ENCODE peak calls at places on chromosomes 4 and X, in nine cellular contexts. M, K, Z, G, D, N, F, T and O are unnamed samples.

GRCh38 chr4:33493231-33493630 is 2751.1 kb downstream of the ARAP2 start:
- DNase-seq in M (no peak), K (no peak), Z (no peak), G (no peak), D (no peak), N (no peak), F (no peak), T (no peak), O (no peak)

GRCh38 chr4:85637778-85638177 is 162.8 kb downstream of the ARHGAP24 start:
- DNase-seq in M (no peak), K (no peak), Z (no peak), G (no peak), D (no peak), N (no peak), F (no peak), T (no peak), O (no peak)

GRCh38 chr4:9765091-9765490 is 16.3 kb upstream of the DRD5 start:
- DNase-seq in M (no peak), K (peak), Z (no peak), G (no peak), D (no peak), N (peak), F (peak), T (peak), O (no peak)

GRCh38 chr4:90184560-90184959 is 57.4 kb downstream of the CCSER1 start:
- DNase-seq in M (no peak), K (no peak), Z (no peak), G (no peak), D (no peak), N (no peak), F (no peak), T (no peak), O (no peak)

GRCh38 chr4:80045831-80046230 is 27.2 kb downstream of the ANTXR2 start:
- DNase-seq in M (peak), K (peak), Z (no peak), G (no peak), D (no peak), N (no peak), F (no peak), T (no peak), O (no peak)

GRCh38 chr4:189046642-189047041 is 894.0 kb upstream of the FRG1 start:
- DNase-seq in M (no peak), K (peak), Z (no peak), G (no peak), D (no peak), N (no peak), F (no peak), T (no peak), O (no peak)

GRCh38 chr4:102862016-102862415 is 6.8 kb upstream of the CISD2 start:
- DNase-seq in M (no peak), K (no peak), Z (no peak), G (no peak), D (no peak), N (no peak), F (no peak), T (no peak), O (no peak)

GRCh38 chr4:34293459-34293858 is 1950.9 kb downstream of the ARAP2 start:
- DNase-seq in M (no peak), K (no peak), Z (no peak), G (no peak), D (no peak), N (no peak), F (no peak), T (no peak), O (no peak)

GRCh38 chr4:10673817-10674369 is 10.7 kb downstream of the CLNK start:
- DNase-seq in M (no peak), K (no peak), Z (no peak), G (no peak), D (no peak), N (no peak), F (no peak), T (no peak), O (no peak)

GRCh38 chrX:13131511-13132137 is 87.2 kb upstream of the FAM9C start:
- DNase-seq in M (no peak), K (no peak), Z (no peak), G (no peak), D (no peak), N (peak), F (no peak), T (no peak), O (no peak)

GRCh38 chrX:44012484-44013096 is 39.4 kb upstream of the NDP start:
- DNase-seq in M (peak), K (peak), Z (peak), G (peak), D (peak), N (no peak), F (no peak), T (no peak), O (no peak)

GRCh38 chrX:107646736-107647135 is 18.4 kb downstream of the PRPS1 start:
- DNase-seq in M (no peak), K (no peak), Z (no peak), G (no peak), D (no peak), N (no peak), F (no peak), T (no peak), O (no peak)

GRCh38 chrX:48818866-48819265 is 7.4 kb upstream of the ERAS start:
- DNase-seq in M (no peak), K (no peak), Z (no peak), G (no peak), D (no peak), N (no peak), F (no peak), T (no peak), O (no peak)

GRCh38 chr4:36277533-36277932 is 3.9 kb upstream of the DTHD1 start:
- DNase-seq in M (no peak), K (no peak), Z (no peak), G (no peak), D (no peak), N (no peak), F (no peak), T (no peak), O (no peak)

GRCh38 chr4:147683172-147683571 is 791 bp downstream of the PRMT9 start:
- DNase-seq in M (no peak), K (peak), Z (peak), G (no peak), D (no peak), N (peak), F (peak), T (peak), O (no peak)

GRCh38 chrX:24494544-24495113 is 29.5 kb downstream of the PDK3 start:
- DNase-seq in M (peak), K (peak), Z (peak), G (no peak), D (no peak), N (peak), F (peak), T (peak), O (no peak)

GRCh38 chrX:107712231-107713204 is 63.1 kb downstream of the TSC22D3 start:
- DNase-seq in M (no peak), K (peak), Z (peak), G (peak), D (no peak), N (no peak), F (no peak), T (no peak), O (no peak)

DNA sequence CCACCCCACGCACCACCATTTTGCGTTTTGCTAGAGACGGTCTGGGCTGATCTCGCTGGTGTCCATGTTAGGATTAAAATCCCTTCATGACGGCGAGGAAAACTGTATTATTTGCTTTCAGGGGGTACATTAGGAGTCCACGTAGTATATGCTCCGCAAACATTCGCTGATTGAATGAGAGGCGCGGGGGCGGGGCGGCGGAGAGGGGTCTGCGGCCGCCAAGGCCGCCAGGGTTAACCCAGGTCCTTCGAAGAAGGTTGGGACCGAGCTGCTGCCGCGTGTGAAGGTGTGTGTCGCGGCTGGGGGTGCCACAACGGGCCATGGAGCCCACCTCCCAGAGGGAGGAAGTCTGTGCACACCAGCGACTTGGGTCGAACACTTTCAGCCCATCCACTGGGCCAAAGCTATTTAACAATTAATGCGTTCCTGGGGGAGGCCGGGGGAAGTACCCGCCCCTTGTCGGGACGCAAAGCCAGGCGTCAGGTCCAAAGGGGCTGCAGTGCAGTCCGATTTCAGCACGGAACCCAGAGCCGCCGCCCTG is 6.4 kb upstream of the PITX2 start:
- DNase-seq in M (no peak), K (no peak), Z (no peak), G (no peak), D (no peak), N (no peak), F (no peak), T (no peak), O (no peak)
- H3K4me3 ChIP-seq in M (no peak), K (no peak), Z (no peak), G (no peak), D (no peak), N (no peak), F (no peak), T (no peak), O (no peak)

DNA sequence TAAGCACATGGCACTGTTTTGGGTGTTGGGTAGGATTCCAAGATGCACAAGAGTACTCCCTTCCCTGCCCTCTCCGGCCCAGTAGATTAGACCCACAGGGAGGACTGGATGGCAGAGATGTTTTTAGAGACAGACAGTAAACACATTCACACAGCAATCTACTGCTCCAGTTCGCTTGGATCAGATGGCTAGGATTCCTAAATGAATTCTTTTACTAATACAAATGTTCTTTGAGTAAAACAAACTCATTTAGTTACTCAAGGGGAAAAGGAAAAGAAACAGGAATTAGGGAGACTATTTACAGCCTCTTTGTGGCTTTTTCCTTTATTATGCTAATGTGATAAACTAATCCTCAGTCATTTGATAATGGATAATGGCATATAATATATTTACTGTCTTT is 5.9 kb downstream of the SNX25 start:
- DNase-seq in M (peak), K (peak), Z (no peak), G (no peak), D (no peak), N (no peak), F (peak), T (no peak), O (no peak)
- H3K4me3 ChIP-seq in M (no peak), K (peak), Z (no peak), G (no peak), D (no peak), N (no peak), F (no peak), T (no peak), O (no peak)

GRCh38 chrX:74923942-74924448 is 1.3 kb downstream of the NEXMIF start:
- DNase-seq in M (no peak), K (peak), Z (no peak), G (peak), D (no peak), N (no peak), F (peak), T (peak), O (no peak)
- H3K4me3 ChIP-seq in M (peak), K (no peak), Z (peak), G (peak), D (peak), N (peak), F (no peak), T (peak), O (peak)

GRCh38 chrX:21623778-21624501 is 34.2 kb downstream of the KLHL34 start:
- DNase-seq in M (no peak), K (no peak), Z (no peak), G (no peak), D (no peak), N (no peak), F (no peak), T (no peak), O (no peak)
- H3K4me3 ChIP-seq in M (no peak), K (no peak), Z (no peak), G (no peak), D (no peak), N (no peak), F (no peak), T (no peak), O (no peak)

GRCh38 chrX:84186603-84187358 is 1.2 kb downstream of the RPS6KA6 start:
- DNase-seq in M (no peak), K (peak), Z (peak), G (no peak), D (no peak), N (no peak), F (no peak), T (peak), O (no peak)
- H3K4me3 ChIP-seq in M (peak), K (peak), Z (peak), G (peak), D (peak), N (no peak), F (no peak), T (peak), O (peak)

DNA sequence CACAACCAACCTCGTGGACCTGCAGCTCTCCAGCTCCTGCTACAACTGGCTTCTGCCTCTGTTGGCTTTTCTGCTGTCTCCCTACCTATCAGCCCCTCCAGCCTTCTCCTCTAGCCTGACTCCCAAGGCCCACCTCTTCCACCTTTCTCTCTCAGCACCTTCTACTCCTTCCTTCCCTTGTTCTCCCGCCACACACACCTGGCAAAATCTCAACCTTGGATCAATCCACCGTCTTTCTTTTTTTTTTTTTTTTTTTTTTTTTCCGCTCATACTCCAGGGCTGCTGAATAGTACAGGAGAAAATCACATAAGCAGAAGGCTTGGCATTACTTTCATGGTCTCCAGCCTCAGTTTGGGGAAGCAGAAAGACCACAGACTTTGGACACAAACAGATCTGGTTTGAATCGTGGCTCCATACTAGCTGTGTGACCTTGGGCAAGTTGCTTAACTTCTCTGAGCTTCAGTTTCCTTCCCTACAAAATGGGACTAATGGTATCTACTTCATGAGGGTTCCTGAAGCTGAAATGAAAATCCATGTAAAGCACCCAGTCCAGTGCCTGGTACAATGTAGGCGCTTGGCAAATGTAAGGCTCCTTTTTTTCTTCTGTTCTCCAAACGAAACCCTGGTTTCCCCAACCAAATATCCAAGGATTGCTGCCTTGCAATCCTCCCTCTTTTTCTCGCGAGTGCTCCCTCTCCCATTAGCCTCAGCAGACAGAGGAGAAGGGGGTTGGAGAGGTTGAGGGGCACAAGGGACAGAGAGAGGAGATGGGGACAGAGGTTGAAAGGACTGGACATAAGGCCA is 1.7 kb downstream of the FGD1 start:
- DNase-seq in M (no peak), K (peak), Z (no peak), G (no peak), D (no peak), N (no peak), F (no peak), T (no peak), O (no peak)
- H3K4me3 ChIP-seq in M (peak), K (peak), Z (peak), G (peak), D (peak), N (peak), F (peak), T (peak), O (peak)

GRCh38 chr4:155473420-155474095 is 96.8 kb upstream of the MAP9 start:
- DNase-seq in M (no peak), K (no peak), Z (no peak), G (no peak), D (no peak), N (no peak), F (no peak), T (no peak), O (no peak)

DNA sequence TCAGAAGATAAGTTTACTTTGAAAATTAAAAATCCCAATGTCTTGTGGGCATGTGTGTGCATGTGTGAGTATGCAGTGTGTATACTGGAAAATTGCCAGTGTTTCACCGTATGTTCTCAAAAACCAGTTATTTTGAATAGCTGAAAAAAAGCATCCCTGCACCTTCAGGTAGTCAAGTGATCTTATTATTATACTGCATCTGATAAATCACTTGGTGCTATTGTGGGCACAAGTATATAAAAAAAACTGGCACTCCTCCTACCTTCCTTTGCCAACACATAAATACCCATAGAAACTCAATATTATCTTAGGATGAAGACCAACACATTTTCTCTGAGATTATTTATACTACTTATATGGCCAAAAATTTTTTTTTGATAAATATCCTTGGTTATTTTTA is 91.5 kb upstream of the MAP9 start:
- DNase-seq in M (no peak), K (no peak), Z (no peak), G (no peak), D (no peak), N (no peak), F (no peak), T (no peak), O (no peak)
- H3K4me3 ChIP-seq in M (no peak), K (no peak), Z (no peak), G (no peak), D (no peak), N (no peak), F (no peak), T (no peak), O (no peak)

GRCh38 chrX:130836447-130836846 is 66.6 kb downstream of the ENOX2 start:
- DNase-seq in M (no peak), K (no peak), Z (no peak), G (no peak), D (no peak), N (no peak), F (no peak), T (no peak), O (no peak)

GRCh38 chrX:130830599-130831346 is 72.2 kb downstream of the ENOX2 start:
- DNase-seq in M (no peak), K (no peak), Z (no peak), G (no peak), D (no peak), N (no peak), F (no peak), T (no peak), O (no peak)

GRCh38 chrX:130831347-130831722 is 71.7 kb downstream of the ENOX2 start:
- DNase-seq in M (no peak), K (no peak), Z (no peak), G (no peak), D (no peak), N (no peak), F (no peak), T (no peak), O (no peak)

GRCh38 chrX:130834830-130835229 is 68.2 kb downstream of the ENOX2 start:
- DNase-seq in M (no peak), K (no peak), Z (no peak), G (no peak), D (no peak), N (no peak), F (no peak), T (no peak), O (no peak)

DNA sequence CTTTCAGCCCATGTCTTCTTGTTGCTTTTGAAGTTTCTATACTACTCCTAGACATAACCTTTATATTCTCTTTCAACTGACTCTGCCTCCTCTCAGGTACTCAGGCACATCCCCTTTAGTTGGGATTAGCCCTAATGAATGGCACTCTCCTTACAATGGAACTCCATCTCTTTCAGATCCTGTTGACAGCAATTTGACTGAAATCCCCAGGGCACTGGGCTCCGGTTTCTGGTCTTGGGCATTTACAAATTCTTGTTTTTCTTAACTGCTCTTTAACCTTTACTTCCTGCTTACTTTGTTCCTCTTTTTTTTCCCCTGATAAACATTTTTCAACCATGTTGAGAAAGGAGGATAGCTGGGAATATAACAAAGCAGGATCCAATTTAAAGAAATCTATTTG is 68.9 kb downstream of the ENOX2 start:
- DNase-seq in M (no peak), K (no peak), Z (no peak), G (no peak), D (no peak), N (no peak), F (peak), T (no peak), O (no peak)
- H3K4me3 ChIP-seq in M (no peak), K (no peak), Z (no peak), G (no peak), D (no peak), N (no peak), F (no peak), T (no peak), O (no peak)

GRCh38 chr4:112511294-112512118 is 4.5 kb downstream of the NEUROG2 start:
- DNase-seq in M (no peak), K (no peak), Z (no peak), G (no peak), D (no peak), N (no peak), F (no peak), T (no peak), O (no peak)
- H3K4me3 ChIP-seq in M (no peak), K (no peak), Z (peak), G (no peak), D (peak), N (no peak), F (no peak), T (no peak), O (no peak)

DNA sequence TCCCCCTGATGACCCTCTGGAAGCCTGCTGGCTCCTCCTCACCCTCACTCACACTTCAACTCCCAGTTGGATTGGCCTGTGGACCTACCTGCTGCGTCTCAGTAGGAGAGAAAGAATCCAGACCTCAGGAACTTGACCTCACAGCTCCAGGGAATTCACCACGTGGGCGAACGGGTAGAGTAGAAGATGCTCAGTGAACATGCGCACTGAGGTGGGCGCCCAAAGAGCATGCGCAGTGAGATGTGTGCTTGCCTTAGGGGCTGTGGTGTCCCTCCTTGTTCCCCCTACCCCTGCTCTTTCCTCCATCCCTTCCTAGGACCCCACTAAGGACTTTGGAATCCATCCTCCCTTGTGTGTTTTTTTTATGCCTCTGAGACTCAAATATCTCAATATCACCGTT is 12.9 kb downstream of the FOXR2 start:
- DNase-seq in M (no peak), K (no peak), Z (no peak), G (no peak), D (no peak), N (no peak), F (no peak), T (no peak), O (no peak)
- H3K4me3 ChIP-seq in M (no peak), K (no peak), Z (no peak), G (no peak), D (no peak), N (no peak), F (no peak), T (no peak), O (no peak)